ENCODE peak calls at places on chromosomes 16 and 17, in four cellular contexts. One of them, this sample, is unnamed.

GRCh38 chr16:8959921-8960787 is 3.6 kb downstream of the USP7 start:
- DNase-seq in K562: no peak
- DNase-seq in GM12878: no peak
- DNase-seq in H1: no peak
- DNase-seq in this sample: no peak

GRCh38 chr17:67272312-67273050 is 27.5 kb upstream of the HELZ start:
- DNase-seq in GM12878: no peak
- DNase-seq in H1: peak
- DNase-seq in K562: peak
- DNase-seq in this sample: no peak

GRCh38 chr17:68686108-68686988 is 85.2 kb upstream of the FAM20A start:
- DNase-seq in GM12878: no peak
- DNase-seq in K562: no peak
- DNase-seq in H1: no peak
- DNase-seq in this sample: no peak

GRCh38 chr17:17055286-17056166 is 13.3 kb downstream of the MPRIP start:
- DNase-seq in H1: no peak
- DNase-seq in GM12878: no peak
- DNase-seq in K562: no peak
- DNase-seq in this sample: no peak

GRCh38 chr17:27480699-27481098 is 24.5 kb downstream of the KSR1 start:
- DNase-seq in K562: no peak
- DNase-seq in H1: no peak
- DNase-seq in GM12878: no peak
- DNase-seq in this sample: no peak

GRCh38 chr17:72861811-72862210 is 230.7 kb downstream of the SLC39A11 start:
- DNase-seq in GM12878: no peak
- DNase-seq in K562: no peak
- DNase-seq in H1: no peak
- DNase-seq in this sample: no peak

GRCh38 chr16:54540525-54541180 is 254.1 kb upstream of the IRX3 start:
- DNase-seq in GM12878: no peak
- DNase-seq in K562: no peak
- DNase-seq in H1: no peak
- DNase-seq in this sample: no peak

GRCh38 chr16:86261379-86261778 is 248.9 kb upstream of the FOXF1 start:
- DNase-seq in H1: no peak
- DNase-seq in GM12878: peak
- DNase-seq in K562: peak
- DNase-seq in this sample: no peak

GRCh38 chr16:75053791-75054555 is 55.1 kb downstream of the ZNRF1 start:
- DNase-seq in H1: no peak
- DNase-seq in K562: no peak
- DNase-seq in GM12878: no peak
- DNase-seq in this sample: no peak

GRCh38 chr16:53814791-53815190 is 110.8 kb downstream of the FTO start:
- DNase-seq in K562: no peak
- DNase-seq in GM12878: no peak
- DNase-seq in H1: no peak
- DNase-seq in this sample: no peak

GRCh38 chr17:42285346-42286050 is 2.8 kb upstream of the STAT5A start:
- DNase-seq in K562: no peak
- DNase-seq in GM12878: no peak
- DNase-seq in H1: no peak
- DNase-seq in this sample: no peak

GRCh38 chr17:79831367-79832210 is 7.7 kb downstream of the CBX4 start:
- DNase-seq in H1: peak
- DNase-seq in K562: peak
- DNase-seq in GM12878: no peak
- DNase-seq in this sample: no peak

GRCh38 chr16:15946257-15947044 is 3.0 kb upstream of the ABCC1 start:
- DNase-seq in K562: no peak
- DNase-seq in GM12878: no peak
- DNase-seq in H1: no peak
- DNase-seq in this sample: no peak

GRCh38 chr16:57540387-57540786 is 2.1 kb upstream of the ADGRG5 start:
- DNase-seq in H1: peak
- DNase-seq in K562: no peak
- DNase-seq in GM12878: no peak
- DNase-seq in this sample: no peak
- TF ChIP-seq TAF1 in H1: no peak
- TF ChIP-seq TAF1 in K562: no peak
- TF ChIP-seq TAF1 in GM12878: no peak
- TF ChIP-seq TAF1 in this sample: no peak

GRCh38 chr17:78535285-78536197 is 41.7 kb downstream of the DNAH17 start:
- DNase-seq in H1: no peak
- DNase-seq in K562: no peak
- DNase-seq in GM12878: no peak
- DNase-seq in this sample: no peak
- TF ChIP-seq POLR2AphosphoS5 in H1: no peak
- TF ChIP-seq POLR2AphosphoS5 in K562: no peak
- TF ChIP-seq POLR2AphosphoS5 in GM12878: no peak
- TF ChIP-seq POLR2AphosphoS5 in this sample: no peak

GRCh38 chr16:1098266-1098991 is 2.4 kb upstream of the C1QTNF8 start:
- DNase-seq in GM12878: no peak
- DNase-seq in K562: no peak
- DNase-seq in H1: no peak
- DNase-seq in this sample: no peak

GRCh38 chr16:1096164-1097082 is at the start of gene C1QTNF8:
- DNase-seq in H1: no peak
- DNase-seq in GM12878: no peak
- DNase-seq in K562: no peak
- DNase-seq in this sample: no peak

GRCh38 chr16:1099224-1100083 is 3.4 kb upstream of the C1QTNF8 start:
- DNase-seq in K562: no peak
- DNase-seq in GM12878: no peak
- DNase-seq in H1: no peak
- DNase-seq in this sample: no peak

GRCh38 chr16:1097156-1097555 is 1.1 kb upstream of the C1QTNF8 start:
- DNase-seq in H1: no peak
- DNase-seq in GM12878: no peak
- DNase-seq in K562: no peak
- DNase-seq in this sample: no peak

GRCh38 chr16:1097800-1098199 is 1.8 kb upstream of the C1QTNF8 start:
- DNase-seq in H1: no peak
- DNase-seq in K562: no peak
- DNase-seq in GM12878: no peak
- DNase-seq in this sample: no peak
- TF ChIP-seq TAF1 in H1: no peak
- TF ChIP-seq TAF1 in K562: no peak
- TF ChIP-seq TAF1 in GM12878: no peak
- TF ChIP-seq TAF1 in this sample: no peak

DNA sequence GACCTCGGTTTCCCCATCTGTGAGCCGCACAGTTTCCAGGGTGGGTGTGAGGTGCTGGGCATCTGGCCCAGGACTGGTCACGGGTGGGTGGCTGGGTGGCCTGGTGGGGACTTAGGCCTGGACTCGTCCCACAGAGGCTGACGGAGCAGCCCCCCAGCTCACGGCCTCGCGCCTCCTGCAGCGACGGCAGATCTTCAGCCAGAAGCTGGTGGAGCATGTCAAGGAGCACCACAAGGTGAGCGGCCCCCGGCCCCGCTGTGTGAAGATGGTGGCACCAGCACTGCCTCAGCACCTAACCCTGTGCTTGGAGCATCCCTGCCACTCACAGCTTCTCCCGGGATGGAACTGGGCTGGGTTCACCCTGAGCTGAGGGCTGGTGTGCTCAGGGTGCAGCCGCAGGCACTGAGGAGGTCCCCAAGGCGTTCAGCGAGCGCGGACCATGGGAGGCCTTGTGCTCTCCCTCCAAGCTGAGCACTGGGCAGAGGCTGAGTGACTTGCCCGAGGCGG is 2.4 kb downstream of the CDT1 start:
- DNase-seq in H1: no peak
- DNase-seq in K562: no peak
- DNase-seq in GM12878: no peak
- DNase-seq in this sample: no peak
- TF ChIP-seq POLR2AphosphoS5 in H1: peak
- TF ChIP-seq POLR2AphosphoS5 in K562: no peak
- TF ChIP-seq POLR2AphosphoS5 in GM12878: no peak
- TF ChIP-seq POLR2AphosphoS5 in this sample: no peak

GRCh38 chr17:50956750-50957523 is 90.8 kb upstream of the TOB1 start:
- DNase-seq in K562: peak
- DNase-seq in H1: peak
- DNase-seq in GM12878: no peak
- DNase-seq in this sample: no peak
- TF ChIP-seq TAF1 in K562: no peak
- TF ChIP-seq TAF1 in H1: no peak
- TF ChIP-seq TAF1 in GM12878: no peak
- TF ChIP-seq TAF1 in this sample: no peak

DNA sequence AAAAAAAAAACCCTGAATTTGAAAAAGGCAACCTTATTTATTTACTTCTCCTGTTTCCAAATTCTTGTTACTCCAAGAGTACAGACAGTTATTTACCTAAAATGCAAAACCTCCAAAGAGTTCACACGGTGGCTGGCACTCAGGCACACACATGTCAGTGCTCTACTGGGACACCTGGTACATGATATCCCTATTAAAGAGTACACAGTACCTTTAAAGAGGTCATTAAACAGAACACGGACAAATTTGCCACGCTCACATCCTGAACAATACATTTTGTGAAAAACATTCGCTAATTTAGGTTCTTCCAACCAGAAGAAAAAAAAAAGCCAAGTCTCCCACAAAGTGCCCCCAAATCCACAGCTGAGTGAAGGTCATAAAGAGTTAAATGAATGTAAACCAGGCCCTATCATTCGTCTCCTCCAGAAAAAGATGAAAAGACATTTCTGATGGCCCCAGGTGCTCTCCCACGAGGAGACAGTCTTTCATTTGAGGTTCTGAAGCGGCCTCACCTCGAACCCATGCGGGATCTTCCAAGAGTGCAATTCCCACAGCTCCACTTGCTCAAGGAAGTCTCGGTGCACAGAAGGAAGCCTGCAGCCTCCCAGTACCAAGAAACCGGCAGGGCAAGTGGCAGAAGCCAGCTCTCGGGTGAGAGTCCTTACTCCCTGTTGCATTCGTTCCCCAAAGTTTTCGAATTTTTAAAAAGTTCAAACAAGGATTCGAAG is 993 bp downstream of the ERN1 start:
- DNase-seq in GM12878: no peak
- DNase-seq in K562: no peak
- DNase-seq in H1: no peak
- DNase-seq in this sample: no peak
- TF ChIP-seq POLR2AphosphoS5 in GM12878: no peak
- TF ChIP-seq POLR2AphosphoS5 in K562: no peak
- TF ChIP-seq POLR2AphosphoS5 in H1: no peak
- TF ChIP-seq POLR2AphosphoS5 in this sample: no peak

This sample was measured in GM12892.